ENCODE peak calls at places on chromosomes 7 and 10, in five cellular contexts. B, I, R, E and N are unnamed samples.

GRCh38 chr7:41885078-41885477 is 182.2 kb upstream of the INHBA start:
- DNase-seq in B (no peak), I (no peak), R (no peak), E (no peak), N (no peak)

GRCh38 chr7:101167645-101168411 is 2.5 kb upstream of the VGF start:
- DNase-seq in B (no peak), I (no peak), R (no peak), E (peak; percentile 47), N (no peak)

GRCh38 chr7:95276114-95276513 is 48.2 kb downstream of the PON1 start:
- DNase-seq in B (no peak), I (no peak), R (no peak), E (no peak), N (no peak)

GRCh38 chr10:127370601-127371000 is 174.2 kb upstream of the INSYN2A start:
- DNase-seq in B (no peak), I (no peak), R (no peak), E (no peak), N (no peak)

GRCh38 chr7:36600869-36601530 is 123.3 kb downstream of the AOAH start:
- DNase-seq in B (no peak), I (no peak), R (peak; percentile 56), E (no peak), N (no peak)

GRCh38 chr10:23826399-23826798 is 382.5 kb upstream of the KIAA1217 start:
- DNase-seq in B (no peak), I (no peak), R (peak; percentile 77), E (peak; percentile 89), N (no peak)

GRCh38 chr10:98172495-98172894 is 38.0 kb downstream of the R3HCC1L start:
- DNase-seq in B (no peak), I (no peak), R (no peak), E (no peak), N (no peak)

GRCh38 chr10:92593553-92594046 is 670 bp downstream of the KIF11 start:
- DNase-seq in B (no peak), I (no peak), R (no peak), E (no peak), N (no peak)

GRCh38 chr10:112744525-112744924 is 205.5 kb upstream of the TCF7L2 start:
- DNase-seq in B (peak; percentile 57), I (no peak), R (no peak), E (no peak), N (no peak)

GRCh38 chr7:140398821-140399220 is 491 bp upstream of the SLC37A3 start:
- DNase-seq in B (no peak), I (no peak), R (no peak), E (no peak), N (peak; percentile 58)

GRCh38 chr7:71408276-71408675 is 276.3 kb downstream of the GALNT17 start:
- DNase-seq in B (no peak), I (no peak), R (no peak), E (peak; percentile 34), N (no peak)

GRCh38 chr7:102814025-102814471 is 65.2 kb downstream of the FAM185A start:
- DNase-seq in B (no peak), I (no peak), R (no peak), E (no peak), N (no peak)

GRCh38 chr10:12473491-12473890 is 124.1 kb downstream of the CAMK1D start:
- DNase-seq in B (no peak), I (peak; percentile 21), R (no peak), E (no peak), N (peak; percentile 60)

GRCh38 chr7:20541615-20542349 is 73.7 kb upstream of the ABCB5 start:
- DNase-seq in B (no peak), I (no peak), R (no peak), E (no peak), N (no peak)

GRCh38 chr7:38398725-38399321 is 125.4 kb upstream of the TARP start:
- DNase-seq in B (no peak), I (no peak), R (peak; percentile 69), E (peak; percentile 77), N (no peak)

GRCh38 chr7:37081436-37081835 is 357.1 kb upstream of the AOAH start:
- DNase-seq in B (no peak), I (no peak), R (peak; percentile 47), E (no peak), N (no peak)

GRCh38 chr7:151024435-151025056 is at the start of gene ATG9B:
- DNase-seq in B (no peak), I (no peak), R (peak; percentile 46), E (no peak), N (no peak)

GRCh38 chr7:761101-761500 is 34.0 kb upstream of the PRKAR1B start:
- DNase-seq in B (no peak), I (no peak), R (no peak), E (no peak), N (peak; percentile 62)

GRCh38 chr10:14545827-14546226 is 215.1 kb upstream of the FRMD4A start:
- DNase-seq in B (no peak), I (no peak), R (no peak), E (no peak), N (no peak)

GRCh38 chr7:87875151-87876039 is 765 bp downstream of the SLC25A40 start:
- DNase-seq in B (peak; percentile 66), I (no peak), R (no peak), E (no peak), N (no peak)

GRCh38 chr10:78260141-78260540 is 226.5 kb downstream of the RPS24 start:
- DNase-seq in B (no peak), I (no peak), R (peak; percentile 69), E (no peak), N (no peak)

GRCh38 chr7:139490130-139490529 is 6.7 kb upstream of the KLRG2 start:
- DNase-seq in B (no peak), I (no peak), R (no peak), E (no peak), N (no peak)

GRCh38 chr7:134890246-134891240 is 95.8 kb upstream of the AGBL3 start:
- DNase-seq in B (peak; percentile 62), I (no peak), R (peak; percentile 61), E (no peak), N (no peak)

GRCh38 chr7:76261935-76262334 is 40.5 kb upstream of the HSPB1 start:
- DNase-seq in B (no peak), I (no peak), R (no peak), E (peak; percentile 64), N (no peak)

GRCh38 chr10:71767420-71768035 is 5.8 kb downstream of the VSIR start:
- DNase-seq in B (no peak), I (no peak), R (peak; percentile 57), E (no peak), N (peak; percentile 64)

GRCh38 chr7:156776527-156776926 is 116.5 kb downstream of the LMBR1 start:
- DNase-seq in B (peak; percentile 61), I (no peak), R (no peak), E (no peak), N (no peak)

GRCh38 chr10:118918689-118919088 is 110.8 kb upstream of the NANOS1 start:
- DNase-seq in B (no peak), I (no peak), R (no peak), E (no peak), N (no peak)

GRCh38 chr10:4981722-4982471 is 18.7 kb downstream of the AKR1C1 start:
- DNase-seq in B (peak; percentile 56), I (no peak), R (peak; percentile 76), E (peak; percentile 73), N (no peak)
- TF ChIP-seq CTCF in B (peak; percentile 33), I (no peak), R (peak; percentile 46), E (peak; percentile 75), N (peak; percentile 52)

DNA sequence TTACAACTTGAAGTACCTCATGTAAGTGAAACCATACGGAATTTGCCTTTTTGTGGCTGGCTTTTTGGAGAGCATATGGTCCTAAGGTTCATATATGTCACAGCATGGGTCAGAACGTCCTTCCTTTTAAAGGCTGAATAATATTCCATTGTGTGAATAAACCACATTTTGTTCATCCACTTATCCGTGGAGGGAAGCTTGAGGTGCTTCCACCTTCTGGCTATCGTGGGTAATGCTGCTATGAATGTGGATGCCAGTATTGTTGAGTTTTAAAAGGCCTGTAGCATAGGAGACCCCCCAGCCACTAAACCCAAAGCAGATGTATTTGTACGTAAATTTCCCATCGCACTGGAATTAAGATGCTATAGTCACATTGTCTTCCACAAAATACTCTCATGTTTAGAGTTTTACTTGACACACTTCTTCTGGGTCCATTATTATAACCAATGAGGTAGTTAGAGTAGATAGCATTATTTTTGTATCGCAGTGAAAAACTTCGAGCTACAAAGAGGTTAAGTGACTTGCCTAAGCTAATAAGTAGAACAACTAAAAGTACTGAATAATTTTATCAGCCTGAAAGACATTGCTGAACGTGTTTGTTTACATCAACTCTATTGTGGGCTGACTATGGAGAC is 182.9 kb upstream of the CTBP2 start:
- DNase-seq in B (no peak), I (no peak), R (peak; percentile 19), E (peak; percentile 74), N (no peak)
- TF ChIP-seq CTCF in B (peak; percentile 48), I (peak; percentile 46), R (peak; percentile 47), E (peak; percentile 79), N (peak; percentile 75)

GRCh38 chr10:101217450-101218281 is 11.6 kb downstream of the LBX1 start:
- DNase-seq in B (no peak), I (no peak), R (peak; percentile 76), E (peak; percentile 94), N (no peak)
- TF ChIP-seq CTCF in B (peak; percentile 23), I (peak; percentile 19), R (peak; percentile 52), E (peak; percentile 76), N (peak; percentile 75)

GRCh38 chr10:90966146-90966545 is 45.3 kb upstream of the ANKRD1 start:
- DNase-seq in B (no peak), I (no peak), R (no peak), E (no peak), N (no peak)
- TF ChIP-seq CTCF in B (no peak), I (no peak), R (no peak), E (no peak), N (no peak)

DNA sequence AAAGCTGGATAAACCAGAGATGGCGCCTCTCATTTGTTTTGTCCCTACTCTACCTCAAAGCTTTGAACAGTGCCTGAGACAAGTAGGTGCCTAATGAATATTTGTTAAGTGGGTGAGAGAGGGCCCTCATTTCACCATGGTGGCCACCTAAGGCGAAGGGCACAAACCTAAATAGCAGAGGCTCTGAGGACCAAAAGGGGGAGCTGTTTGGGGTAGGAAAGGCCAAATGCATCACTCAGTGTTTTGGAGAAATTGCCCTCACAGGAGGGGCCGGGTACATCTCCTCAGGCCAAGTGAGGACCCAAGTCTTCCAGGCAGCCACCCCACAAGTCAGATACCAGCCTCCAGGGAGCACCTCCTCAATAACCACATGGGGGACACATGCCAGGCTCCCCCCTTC is 14.0 kb downstream of the IMPDH1 start:
- DNase-seq in B (no peak), I (peak; percentile 31), R (no peak), E (no peak), N (peak; percentile 39)
- TF ChIP-seq CTCF in B (no peak), I (no peak), R (no peak), E (peak; percentile 55), N (peak; percentile 28)

DNA sequence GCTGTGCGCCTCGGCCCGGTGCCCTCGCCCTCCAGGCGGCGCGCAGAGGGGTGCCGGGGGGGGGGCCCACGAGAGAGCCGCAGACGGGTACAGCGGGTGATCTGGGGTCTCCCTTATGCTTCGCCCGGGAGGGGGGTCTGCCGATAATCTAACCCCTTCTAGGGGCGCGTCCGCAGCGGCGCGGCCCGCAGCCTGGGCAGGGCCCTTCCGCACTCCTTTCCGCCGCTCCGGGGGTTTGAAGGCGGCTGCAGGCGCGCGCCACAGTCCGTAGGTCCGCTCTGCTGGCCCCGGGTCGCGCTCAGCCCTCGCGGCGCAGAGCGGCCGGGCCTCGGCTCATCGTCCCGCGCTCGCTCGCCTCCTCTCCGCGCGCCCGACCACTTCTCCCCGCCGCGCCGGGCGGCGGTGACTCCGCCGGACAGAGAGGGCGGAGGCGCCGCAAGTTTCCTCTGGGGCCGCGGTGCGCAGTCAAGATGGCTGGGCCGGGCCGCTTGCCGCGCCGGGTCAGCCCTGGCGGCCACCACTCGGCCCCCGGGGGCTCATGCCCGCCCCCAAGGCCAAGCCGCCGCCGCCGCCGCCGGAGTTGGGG is 573 bp downstream of the FZD8 start:
- DNase-seq in B (peak; percentile 46), I (peak; percentile 63), R (peak; percentile 65), E (no peak), N (no peak)
- TF ChIP-seq CTCF in B (no peak), I (no peak), R (no peak), E (no peak), N (peak; percentile 29)

GRCh38 chr7:69187824-69188335 is 410.4 kb upstream of the AUTS2 start:
- DNase-seq in B (no peak), I (no peak), R (no peak), E (no peak), N (no peak)
- TF ChIP-seq CTCF in B (no peak), I (no peak), R (no peak), E (peak; percentile 41), N (peak; percentile 50)